ENCODE peak calls at places on chromosome 18, in five cellular contexts. Y, W, T, H and X are unnamed samples.

GRCh38 chr18:9742588-9743131 is 34.6 kb downstream of the RAB31 start:
- DNase-seq in Y (no peak), W (no peak), T (no peak), H (no peak), X (no peak)

GRCh38 chr18:987325-988186 is 82.9 kb downstream of the ADCYAP1 start:
- DNase-seq in Y (no peak), W (no peak), T (no peak), H (peak), X (no peak)

GRCh38 chr18:74513883-74514205 is 17.7 kb downstream of the CNDP2 start:
- DNase-seq in Y (no peak), W (no peak), T (no peak), H (no peak), X (no peak)

GRCh38 chr18:54359233-54359632 is 1.5 kb downstream of the C18orf54 start:
- DNase-seq in Y (no peak), W (no peak), T (no peak), H (no peak), X (no peak)

GRCh38 chr18:43312891-43313290 is 35.6 kb upstream of the SYT4 start:
- DNase-seq in Y (no peak), W (no peak), T (no peak), H (peak), X (peak)

GRCh38 chr18:25832008-25832604 is 258.3 kb downstream of the SS18 start:
- DNase-seq in Y (peak), W (peak), T (peak), H (peak), X (no peak)

GRCh38 chr18:65941482-65941881 is 190.7 kb downstream of the CDH7 start:
- DNase-seq in Y (no peak), W (no peak), T (no peak), H (peak), X (no peak)

GRCh38 chr18:46668694-46669093 is 11.7 kb upstream of the LOXHD1 start:
- DNase-seq in Y (no peak), W (no peak), T (no peak), H (no peak), X (no peak)

GRCh38 chr18:394997-395383 is 105.5 kb downstream of the COLEC12 start:
- DNase-seq in Y (no peak), W (no peak), T (no peak), H (no peak), X (no peak)

GRCh38 chr18:77129150-77129551 is 3.4 kb downstream of the MBP start:
- DNase-seq in Y (no peak), W (no peak), T (no peak), H (peak), X (no peak)

GRCh38 chr18:79395761-79396404 is at the start of gene NFATC1:
- DNase-seq in Y (peak), W (peak), T (no peak), H (peak), X (no peak)

GRCh38 chr18:78323453-78324230 is 656.0 kb upstream of the SALL3 start:
- DNase-seq in Y (no peak), W (no peak), T (no peak), H (no peak), X (no peak)

GRCh38 chr18:46756559-46757201 is at the start of gene ST8SIA5:
- DNase-seq in Y (peak), W (peak), T (no peak), H (no peak), X (no peak)

GRCh38 chr18:55321268-55322175 is 266.5 kb downstream of the TCF4 start:
- DNase-seq in Y (peak), W (peak), T (no peak), H (peak), X (peak)

GRCh38 chr18:45863469-45863868 is 38.0 kb downstream of the SIGLEC15 start:
- DNase-seq in Y (no peak), W (no peak), T (no peak), H (no peak), X (no peak)

GRCh38 chr18:75156831-75157230 is 52.1 kb downstream of the PTGR3 start:
- DNase-seq in Y (no peak), W (no peak), T (no peak), H (no peak), X (no peak)

GRCh38 chr18:25726278-25726677 is 364.1 kb downstream of the SS18 start:
- DNase-seq in Y (no peak), W (no peak), T (no peak), H (no peak), X (no peak)

DNA sequence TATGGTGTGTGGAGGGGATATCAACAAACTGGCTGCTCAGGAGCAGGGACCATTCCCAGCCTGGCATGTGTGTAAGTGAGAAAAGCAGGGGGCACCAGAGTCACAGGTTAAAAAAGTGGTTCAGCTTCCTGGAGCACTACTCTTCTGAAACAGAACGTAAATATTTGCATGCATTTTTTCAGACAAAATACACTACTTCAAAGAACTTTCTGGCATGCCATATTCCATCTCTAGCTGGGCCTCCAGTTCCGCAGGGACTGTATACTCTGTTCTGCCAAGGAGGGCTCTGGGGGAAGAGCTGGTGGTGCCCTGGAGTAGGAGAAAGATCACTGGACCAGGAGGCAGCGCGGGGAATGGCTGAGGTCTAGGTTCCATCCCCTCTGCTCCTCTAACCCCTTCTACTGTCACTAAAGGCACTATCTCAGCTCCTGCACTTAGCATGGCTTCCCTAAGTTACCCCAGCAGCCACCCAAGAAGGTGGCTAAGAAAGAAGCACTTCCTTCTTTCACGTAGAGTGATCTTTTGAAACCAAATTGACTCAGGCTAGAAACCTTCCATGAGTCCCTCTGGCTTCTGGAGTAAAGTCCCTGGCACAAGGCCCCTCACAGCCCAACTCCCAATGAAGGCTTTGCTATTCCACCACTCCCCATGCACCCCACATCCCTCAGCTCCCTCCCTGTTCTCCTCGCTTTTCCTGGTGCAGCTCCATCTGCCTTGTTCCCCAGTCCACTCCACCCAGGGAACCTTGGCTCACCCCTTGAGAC is 57.6 kb upstream of the CABLES1 start:
- DNase-seq in Y (no peak), W (no peak), T (no peak), H (peak), X (no peak)
- TF ChIP-seq CTCF in Y (no peak), W (no peak), T (peak), H (peak), X (peak)

GRCh38 chr18:13216732-13217465 is 1.7 kb upstream of the LDLRAD4 start:
- DNase-seq in Y (peak), W (peak), T (no peak), H (no peak), X (no peak)
- TF ChIP-seq CTCF in Y (peak), W (peak), T (no peak), H (peak), X (peak)

GRCh38 chr18:34880403-34880802 is 160.8 kb upstream of the MAPRE2 start:
- DNase-seq in Y (no peak), W (no peak), T (no peak), H (no peak), X (no peak)

GRCh38 chr18:34884456-34884855 is 156.8 kb upstream of the MAPRE2 start:
- DNase-seq in Y (no peak), W (no peak), T (no peak), H (no peak), X (no peak)

GRCh38 chr18:34886162-34886561 is 155.1 kb upstream of the MAPRE2 start:
- DNase-seq in Y (no peak), W (no peak), T (no peak), H (no peak), X (no peak)

DNA sequence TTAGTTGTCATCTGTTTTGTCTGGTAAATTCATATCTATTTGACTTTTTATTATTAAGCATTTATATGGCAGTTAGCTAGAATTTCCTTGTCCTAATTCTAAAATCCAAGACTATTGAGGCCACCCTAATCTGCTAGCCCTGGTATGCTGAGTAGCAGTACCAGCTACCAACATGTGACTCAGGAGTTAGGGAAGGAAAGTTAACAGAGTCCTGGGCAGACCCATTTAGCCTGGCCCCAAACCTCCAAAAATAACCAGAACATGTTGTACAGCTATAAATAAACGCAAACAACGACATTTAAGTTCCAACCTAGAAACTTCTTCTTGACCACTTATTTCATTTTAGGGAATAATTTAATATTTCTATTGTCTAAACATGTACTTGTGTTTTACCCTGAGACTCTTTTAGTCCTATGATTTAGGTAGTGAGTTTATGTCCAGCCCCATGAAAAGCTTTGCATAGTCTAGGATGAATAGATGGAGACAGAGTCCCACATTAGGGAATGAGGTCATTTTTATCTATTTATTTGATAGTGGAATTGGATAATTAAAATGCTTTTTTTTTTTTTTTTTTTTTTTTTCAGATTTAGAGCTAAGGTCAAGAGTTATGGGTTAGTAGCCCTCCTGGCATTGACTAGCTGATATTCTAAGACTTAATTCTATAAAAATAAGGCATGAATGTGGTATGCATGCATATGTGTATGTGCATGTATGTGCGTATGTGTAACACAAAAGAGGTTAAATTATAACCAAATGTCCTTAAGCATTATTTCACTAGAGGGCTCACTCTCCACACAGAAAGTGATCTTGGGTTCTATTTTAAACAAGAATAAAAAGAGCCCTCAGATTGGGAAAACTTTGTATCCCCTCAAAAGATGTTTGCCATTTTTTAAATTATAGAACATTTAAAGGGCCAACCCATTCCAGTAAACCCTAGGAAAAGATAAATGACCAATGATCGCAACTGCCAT is 160.0 kb upstream of the MAPRE2 start:
- DNase-seq in Y (no peak), W (no peak), T (no peak), H (peak), X (no peak)
- TF ChIP-seq CTCF in Y (no peak), W (no peak), T (peak), H (no peak), X (peak)

GRCh38 chr18:58027341-58027740 is 16.7 kb upstream of the NEDD4L start:
- DNase-seq in Y (no peak), W (no peak), T (no peak), H (no peak), X (no peak)

GRCh38 chr18:58026395-58026794 is 17.6 kb upstream of the NEDD4L start:
- DNase-seq in Y (no peak), W (no peak), T (no peak), H (no peak), X (no peak)

GRCh38 chr18:58026857-58027256 is 17.2 kb upstream of the NEDD4L start:
- DNase-seq in Y (no peak), W (no peak), T (no peak), H (no peak), X (no peak)

GRCh38 chr18:58025733-58026132 is 18.3 kb upstream of the NEDD4L start:
- DNase-seq in Y (no peak), W (no peak), T (no peak), H (peak), X (no peak)

GRCh38 chr18:58028109-58028784 is 15.8 kb upstream of the NEDD4L start:
- DNase-seq in Y (no peak), W (no peak), T (no peak), H (no peak), X (no peak)
- TF ChIP-seq CTCF in Y (no peak), W (no peak), T (no peak), H (no peak), X (no peak)